ENCODE peak calls at places on chromosomes 2 and 18, in seven cellular contexts. U, R, V, W, F, H and J are unnamed samples.

GRCh38 chr18:55264108-55264507 is 304.8 kb upstream of the CCDC68 start:
- DNase-seq in U (no peak), R (no peak), V (no peak), W (peak; percentile 71), F (no peak), H (no peak), J (no peak)

GRCh38 chr2:55856936-55857335 is 66.6 kb downstream of the EFEMP1 start:
- DNase-seq in U (peak; percentile 37), R (no peak), V (no peak), W (peak; percentile 60), F (no peak), H (no peak), J (no peak)

GRCh38 chr2:20663196-20664070 is 3.5 kb upstream of the GDF7 start:
- DNase-seq in U (no peak), R (no peak), V (no peak), W (no peak), F (no peak), H (no peak), J (no peak)

GRCh38 chr2:235008584-235009044 is 56.8 kb downstream of the SH3BP4 start:
- DNase-seq in U (no peak), R (peak; percentile 69), V (no peak), W (no peak), F (no peak), H (no peak), J (no peak)

GRCh38 chr18:31738460-31739407 is 21.9 kb downstream of the SLC25A52 start:
- DNase-seq in U (peak; percentile 42), R (peak; percentile 65), V (no peak), W (no peak), F (no peak), H (no peak), J (no peak)

GRCh38 chr2:144477281-144477942 is 42.5 kb downstream of the ZEB2 start:
- DNase-seq in U (no peak), R (no peak), V (no peak), W (no peak), F (no peak), H (no peak), J (no peak)

GRCh38 chr18:28409811-28410210 is 232.9 kb upstream of the CDH2 start:
- DNase-seq in U (no peak), R (no peak), V (no peak), W (no peak), F (no peak), H (no peak), J (no peak)

GRCh38 chr2:8608411-8608954 is 73.4 kb upstream of the ID2 start:
- DNase-seq in U (peak; percentile 48), R (no peak), V (no peak), W (no peak), F (no peak), H (no peak), J (peak; percentile 70)

GRCh38 chr2:54574107-54574859 is 118.2 kb downstream of the SPTBN1 start:
- DNase-seq in U (peak; percentile 66), R (no peak), V (peak; percentile 83), W (peak; percentile 76), F (peak; percentile 92), H (no peak), J (peak; percentile 88)

GRCh38 chr18:30623401-30624065 is 419.0 kb downstream of the DSC3 start:
- DNase-seq in U (no peak), R (no peak), V (no peak), W (peak; percentile 1), F (no peak), H (no peak), J (no peak)

GRCh38 chr2:187654535-187654934 is 100.3 kb upstream of the TFPI start:
- DNase-seq in U (no peak), R (no peak), V (no peak), W (no peak), F (no peak), H (peak; percentile 34), J (no peak)

GRCh38 chr18:13220326-13220991 is 1.9 kb downstream of the LDLRAD4 start:
- DNase-seq in U (no peak), R (no peak), V (no peak), W (no peak), F (no peak), H (peak; percentile 32), J (peak; percentile 59)

GRCh38 chr2:10762651-10763460 is 41.4 kb downstream of the ATP6V1C2 start:
- DNase-seq in U (peak; percentile 50), R (peak; percentile 8), V (no peak), W (peak; percentile 27), F (no peak), H (no peak), J (no peak)

GRCh38 chr2:20599861-20600461 is 50.9 kb downstream of the HS1BP3 start:
- DNase-seq in U (no peak), R (no peak), V (no peak), W (no peak), F (peak; percentile 8), H (no peak), J (no peak)

GRCh38 chr2:203934006-203934632 is 2.4 kb upstream of the ICOS start:
- DNase-seq in U (no peak), R (no peak), V (no peak), W (peak; percentile 13), F (no peak), H (no peak), J (peak; percentile 40)

GRCh38 chr2:101655941-101656422 is 41.5 kb upstream of the MAP4K4 start:
- DNase-seq in U (peak; percentile 87), R (no peak), V (no peak), W (peak; percentile 21), F (no peak), H (no peak), J (no peak)

GRCh38 chr2:63665806-63666205 is 77.0 kb downstream of the MDH1 start:
- DNase-seq in U (peak; percentile 88), R (no peak), V (no peak), W (peak; percentile 86), F (no peak), H (no peak), J (no peak)

GRCh38 chr18:59263566-59264135 is 9.6 kb downstream of the RAX start:
- DNase-seq in U (peak; percentile 15), R (no peak), V (no peak), W (no peak), F (no peak), H (no peak), J (no peak)

GRCh38 chr2:235827585-235827992 is 333.7 kb downstream of the AGAP1 start:
- DNase-seq in U (peak; percentile 50), R (peak; percentile 74), V (no peak), W (peak; percentile 62), F (no peak), H (no peak), J (no peak)

GRCh38 chr2:198287706-198288105 is 483.3 kb downstream of the PLCL1 start:
- DNase-seq in U (no peak), R (no peak), V (no peak), W (no peak), F (no peak), H (no peak), J (no peak)

GRCh38 chr18:13641551-13642439 is 84.6 kb downstream of the FAM210A start:
- DNase-seq in U (no peak), R (no peak), V (no peak), W (peak; percentile 9), F (no peak), H (peak; percentile 58), J (no peak)

GRCh38 chr2:189175869-189176431 is 3.6 kb downstream of the COL5A2 start:
- DNase-seq in U (no peak), R (no peak), V (no peak), W (no peak), F (no peak), H (no peak), J (no peak)

GRCh38 chr2:46939596-46940359 is 24.2 kb upstream of the MCFD2 start:
- DNase-seq in U (no peak), R (no peak), V (no peak), W (peak; percentile 10), F (no peak), H (no peak), J (no peak)
- H3K4me3 ChIP-seq in U (no peak overlapping the region), R (peak overlapping the region; percentile 55), V (no peak overlapping the region), W (peak overlapping the region; percentile 64), F (no peak overlapping the region), H (peak overlapping the region; percentile 92), J (no peak overlapping the region)

DNA sequence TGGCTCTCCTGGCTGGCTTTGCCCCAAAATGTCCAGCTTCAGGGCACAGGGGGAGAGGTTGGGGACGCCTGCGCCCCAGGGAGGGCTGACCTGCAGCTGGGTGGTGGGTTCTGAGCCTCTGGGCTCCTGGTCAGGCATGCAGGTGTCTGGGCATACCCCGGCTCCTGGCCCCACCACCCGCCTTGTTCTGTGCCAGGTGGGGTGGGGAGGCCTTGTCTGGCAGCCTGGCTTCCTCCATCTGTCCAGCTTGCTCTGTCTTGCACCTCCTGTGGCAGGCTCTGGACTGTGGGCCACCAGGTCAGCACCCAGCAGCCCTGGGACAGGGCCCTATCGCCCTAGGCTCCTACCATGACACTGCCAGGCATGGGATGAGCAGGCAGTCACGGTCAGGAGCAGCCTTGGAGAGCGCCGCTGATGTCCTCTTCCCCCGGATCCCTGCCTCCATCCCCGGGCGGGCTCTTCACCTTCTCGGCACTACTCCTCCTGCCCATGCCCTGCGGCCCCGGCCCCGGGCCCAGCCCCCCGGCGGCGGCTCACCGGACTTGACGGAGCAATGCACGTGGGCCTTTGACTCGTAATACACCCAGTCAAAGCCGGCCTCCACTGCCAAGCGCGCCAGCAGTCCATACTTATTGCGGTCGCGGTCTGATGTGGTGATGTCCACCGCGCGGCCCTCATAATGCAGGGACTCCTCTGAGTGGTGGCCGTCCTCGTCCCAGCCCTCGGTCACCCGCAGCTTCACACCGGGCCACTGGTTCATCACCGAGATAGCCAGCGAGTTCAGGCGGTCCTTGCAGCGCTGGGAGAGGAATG is 3.6 kb downstream of the IHH start:
- DNase-seq in U (no peak), R (no peak), V (no peak), W (no peak), F (no peak), H (no peak), J (no peak)
- H3K4me3 ChIP-seq in U (no peak overlapping the region), R (no peak overlapping the region), V (no peak overlapping the region), W (no peak overlapping the region), F (no peak overlapping the region), H (peak overlapping the region; percentile 44), J (no peak overlapping the region)

GRCh38 chr2:241802806-241803318 is 6.1 kb upstream of the NEU4 start:
- DNase-seq in U (no peak), R (no peak), V (no peak), W (no peak), F (peak; percentile 42), H (no peak), J (no peak)
- H3K4me3 ChIP-seq in U (no peak overlapping the region), R (no peak overlapping the region), V (peak overlapping the region; percentile 47), W (no peak overlapping the region), F (no peak overlapping the region), H (peak overlapping the region; percentile 67), J (no peak overlapping the region)

DNA sequence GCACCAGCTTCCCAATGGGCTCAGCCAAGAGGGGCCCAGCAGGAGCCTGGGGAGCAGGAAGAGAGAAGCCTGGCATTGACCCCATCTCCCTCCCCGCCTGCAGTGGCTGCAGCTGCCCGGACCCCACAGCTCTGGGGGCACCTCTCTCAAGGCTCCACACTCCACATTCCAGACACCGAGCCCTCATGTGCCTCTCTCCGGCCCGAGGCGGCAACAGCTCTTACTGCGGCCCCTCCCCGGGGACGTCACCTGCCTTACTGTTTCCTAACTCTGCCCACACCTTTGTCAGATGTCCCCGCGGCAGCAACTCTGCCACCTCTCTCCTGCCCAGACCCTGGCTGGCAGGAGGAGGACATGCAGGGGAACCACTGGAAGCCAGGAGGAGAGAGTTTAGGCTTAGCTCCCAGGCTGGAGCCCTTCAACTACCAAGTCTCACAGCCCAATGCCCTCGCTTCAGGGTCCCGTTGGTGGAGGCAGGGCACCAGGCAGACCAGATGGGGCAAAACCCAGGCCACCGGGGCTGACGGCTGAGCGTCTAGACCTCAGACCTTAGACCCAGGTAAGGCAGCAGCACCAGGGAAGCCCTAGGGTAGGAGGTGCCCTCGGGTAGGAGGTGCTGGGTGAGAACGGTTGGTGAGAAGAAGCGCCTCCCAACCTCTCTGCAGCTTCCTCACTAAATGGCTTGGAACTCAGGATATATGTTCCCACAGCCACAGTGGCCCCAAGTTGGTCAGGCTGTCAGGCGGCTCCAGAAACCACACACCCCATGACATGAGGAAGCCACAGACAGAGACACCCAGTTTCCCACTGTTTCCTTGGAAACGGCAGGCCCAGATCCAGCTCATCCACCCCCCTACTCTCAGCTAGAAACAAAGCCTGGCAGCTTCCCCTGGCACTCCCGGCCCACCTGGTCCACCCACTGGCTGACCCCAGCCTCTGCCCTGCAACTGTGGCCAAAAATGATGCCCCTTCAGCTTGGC is 13.3 kb upstream of the MLPH start:
- DNase-seq in U (peak; percentile 64), R (no peak), V (no peak), W (peak; percentile 89), F (no peak), H (no peak), J (no peak)
- H3K4me3 ChIP-seq in U (no peak overlapping the region), R (no peak overlapping the region), V (no peak overlapping the region), W (no peak overlapping the region), F (no peak overlapping the region), H (peak overlapping the region; percentile 82), J (peak overlapping the region; percentile 58)